ENCODE peak calls at places on chromosomes 4 and X, in six cellular contexts. P is Caki2; T is Ammon's horn; J is NCI-H2029; H is stimulated activated CD8-positive, alpha-beta memory T cell treated with anti-CD3 and anti-CD28 coated beads, Interleukin-12 subunit alpha, Interleukin-12 subunit beta, amount 100 ng/mL, for 4 hours; R is AG20443. V is an unnamed sample.
A peak's percentile ranks its signal among the peaks of the same experiment; 100 is the strongest.

GRCh38 chrX:106036716-106037115 is 1.8 kb downstream of the SERPINA7 start:
- DNase-seq in P (no peak), T (no peak), J (no peak), H (no peak), R (no peak), V (no peak)

GRCh38 chr4:158811704-158812103 is 42.9 kb downstream of the FNIP2 start:
- DNase-seq in P (peak; percentile 57), T (peak; percentile 58), J (no peak), H (no peak), R (no peak), V (no peak)

GRCh38 chrX:154654372-154654771 is 993 bp upstream of the CTAG2 start:
- DNase-seq in P (no peak), T (no peak), J (no peak), H (no peak), R (no peak), V (no peak)

GRCh38 chr4:164803702-164804101 is 49.8 kb downstream of the SMIM31 start:
- DNase-seq in P (no peak), T (no peak), J (no peak), H (no peak), R (no peak), V (no peak)

GRCh38 chrX:42973321-42973720 is 195.4 kb upstream of the PPP1R2C start:
- DNase-seq in P (no peak), T (no peak), J (no peak), H (no peak), R (no peak), V (no peak)

GRCh38 chr4:122458625-122459024 is 2.1 kb upstream of the IL2 start:
- DNase-seq in P (no peak), T (no peak), J (no peak), H (no peak), R (peak; percentile 40), V (no peak)

GRCh38 chr4:8144359-8144758 is 14.3 kb downstream of the ABLIM2 start:
- DNase-seq in P (no peak), T (peak; percentile 54), J (no peak), H (no peak), R (no peak), V (no peak)

GRCh38 chr4:168920438-168921081 is 89.5 kb downstream of the CBR4 start:
- DNase-seq in P (no peak), T (no peak), J (no peak), H (no peak), R (no peak), V (no peak)

GRCh38 chrX:130805906-130806305 is 97.1 kb downstream of the ENOX2 start:
- DNase-seq in P (no peak), T (no peak), J (no peak), H (no peak), R (no peak), V (no peak)

GRCh38 chr4:94304365-94304971 is 38.2 kb downstream of the HPGDS start:
- DNase-seq in P (peak; percentile 12), T (peak; percentile 43), J (no peak), H (no peak), R (peak; percentile 22), V (no peak)

GRCh38 chrX:7132335-7133035 is 15.0 kb upstream of the STS start:
- DNase-seq in P (peak; percentile 75), T (peak; percentile 14), J (peak; percentile 10), H (no peak), R (peak; percentile 22), V (no peak)

GRCh38 chr4:51840791-51841190 is 2.2 kb upstream of the DCUN1D4 start:
- DNase-seq in P (no peak), T (no peak), J (no peak), H (no peak), R (no peak), V (no peak)

V was measured in NCI-H2107.